ENCODE peak calls at places on chromosomes 1 and 21, in nine cellular contexts. L is SK-N-SH, Z is fibroblast of pulmonary artery, Q is PC-3, W is upper lobe of right lung, G is endodermal cell, K is uterus, U is transverse colon, X is A549. T is an unnamed sample.

GRCh38 chr1:113605099-113605498 is 154.2 kb downstream of the PHTF1 start:
- DNase-seq in W (no peak), U (no peak), K (no peak), Q (no peak), X (no peak), Z (no peak), L (no peak), G (no peak), T (no peak)

GRCh38 chr21:42534361-42534900 is 20.8 kb downstream of the SLC37A1 start:
- DNase-seq in L (peak; percentile 49), Z (no peak), Q (no peak), W (peak; percentile 67), X (no peak), U (peak; percentile 31), G (peak; percentile 40), K (no peak), T (no peak)

GRCh38 chr1:34188418-34188817 is 11.7 kb downstream of the C1orf94 start:
- DNase-seq in X (no peak), K (no peak), U (no peak), L (no peak), G (peak; percentile 89), Z (no peak), W (no peak), Q (no peak), T (no peak)

GRCh38 chr1:205396972-205397616 is 24.8 kb downstream of the LEMD1 start:
- DNase-seq in U (peak; percentile 19), K (no peak), G (peak; percentile 74), Q (peak; percentile 86), X (peak; percentile 61), W (no peak), Z (peak; percentile 72), L (peak; percentile 75), T (peak; percentile 51)

GRCh38 chr1:30768830-30769718 is 11.5 kb upstream of the LAPTM5 start:
- DNase-seq in K (no peak), Q (no peak), X (no peak), L (peak; percentile 75), U (no peak), Z (peak; percentile 20), W (no peak), G (no peak), T (no peak)

GRCh38 chr1:15993666-15994065 is 10.4 kb upstream of the SRARP start:
- DNase-seq in Z (no peak), L (no peak), W (no peak), Q (no peak), X (no peak), U (no peak), G (no peak), K (no peak), T (no peak)

GRCh38 chr1:154884868-154885706 is 15.0 kb upstream of the KCNN3 start:
- DNase-seq in Z (no peak), U (no peak), L (no peak), Q (no peak), X (no peak), G (peak; percentile 5), K (no peak), W (no peak), T (no peak)

GRCh38 chr1:247576514-247576913 is 11.6 kb upstream of the OR2G2 start:
- DNase-seq in X (no peak), L (peak; percentile 10), W (no peak), K (no peak), U (no peak), Q (peak; percentile 82), G (no peak), Z (peak; percentile 6), T (peak; percentile 12)

DNA sequence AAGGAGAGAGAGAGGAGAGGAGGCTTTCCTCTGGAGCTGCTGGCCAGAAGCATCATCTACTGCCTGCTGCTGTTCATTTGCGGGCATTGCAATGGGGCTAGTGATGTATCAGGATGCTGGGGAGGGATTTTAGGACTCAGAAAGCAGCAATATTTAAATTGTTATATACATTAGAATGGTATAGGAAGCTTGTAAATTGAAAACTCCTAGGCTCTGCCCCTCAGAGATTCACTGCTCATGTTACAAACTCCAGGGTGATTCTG is 141.9 kb downstream of the ZNF648 start:
- DNase-seq in K (no peak), U (no peak), W (no peak), Z (no peak), L (no peak), G (no peak), Q (no peak), X (no peak), T (no peak)
- TF ChIP-seq CTCF in K (no peak), U (no peak), W (no peak), Z (no peak), L (no peak), G (peak; percentile 81), Q (no peak), X (no peak), T (no peak)

GRCh38 chr1:8782001-8782620 is 35.3 kb downstream of the RERE start:
- DNase-seq in G (no peak), X (no peak), Q (no peak), W (no peak), K (no peak), Z (no peak), L (no peak), U (no peak), T (no peak)

GRCh38 chr1:8780405-8780804 is 37.0 kb downstream of the RERE start:
- DNase-seq in Z (no peak), L (no peak), W (no peak), X (no peak), G (no peak), Q (no peak), K (no peak), U (no peak), T (no peak)

GRCh38 chr1:8776104-8776503 is 41.3 kb downstream of the RERE start:
- DNase-seq in W (no peak), Z (no peak), K (no peak), Q (no peak), L (no peak), G (no peak), X (no peak), U (no peak), T (no peak)

GRCh38 chr1:8782955-8783354 is 34.5 kb downstream of the RERE start:
- DNase-seq in X (no peak), Q (no peak), U (no peak), Z (no peak), W (no peak), K (no peak), G (no peak), L (no peak), T (no peak)

DNA sequence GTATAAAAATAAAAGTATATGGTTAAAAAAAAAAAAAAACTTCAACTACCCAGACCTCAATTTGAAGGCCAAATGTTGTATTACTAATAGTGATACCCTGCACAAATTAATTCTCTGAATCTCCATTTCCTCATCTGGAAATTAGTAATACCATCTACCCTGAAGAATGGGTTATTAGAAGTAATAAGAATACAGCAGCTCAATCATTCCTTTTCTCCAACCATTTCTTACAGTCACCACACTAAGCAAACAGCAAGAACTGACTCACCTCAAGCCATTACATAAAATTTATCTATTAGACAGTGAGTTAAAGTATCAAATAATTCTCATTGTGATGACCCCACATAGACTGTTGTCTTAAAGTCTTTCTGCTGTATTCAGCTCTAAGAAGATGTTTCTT is 39.6 kb downstream of the RERE start:
- DNase-seq in Z (no peak), X (no peak), U (no peak), W (no peak), L (no peak), K (no peak), Q (peak; percentile 64), G (no peak), T (no peak)
- H3K4me3 ChIP-seq in Z (no peak overlapping the region), X (no peak overlapping the region), U (no peak overlapping the region), W (no peak overlapping the region), L (no peak overlapping the region), K (no peak overlapping the region), Q (no peak overlapping the region), G (no peak overlapping the region), T (no peak overlapping the region)

GRCh38 chr21:15735409-15735808 is 5.6 kb downstream of the USP25 start:
- DNase-seq in G (no peak), K (no peak), Z (no peak), L (no peak), U (no peak), W (no peak), Q (peak; percentile 8), X (no peak), T (no peak)
- TF ChIP-seq CTCF in G (peak; percentile 52), K (no peak), Z (no peak), L (no peak), U (no peak), W (no peak), Q (peak; percentile 9), X (no peak), T (peak; percentile 3)

GRCh38 chr1:91791103-91791502 is 94.8 kb downstream of the TGFBR3 start:
- DNase-seq in U (no peak), W (no peak), L (no peak), K (no peak), Z (no peak), X (no peak), G (peak; percentile 78), Q (no peak), T (peak; percentile 29)
- H3K4me3 ChIP-seq in U (no peak overlapping the region), W (no peak overlapping the region), L (no peak overlapping the region), K (no peak overlapping the region), Z (no peak overlapping the region), X (no peak overlapping the region), G (peak overlapping the region; percentile 42), Q (no peak overlapping the region), T (no peak overlapping the region)

GRCh38 chr21:45525153-45525909 is 16.9 kb downstream of the SLC19A1 start:
- DNase-seq in G (peak; percentile 33), U (peak; percentile 76), Q (no peak), L (no peak), K (no peak), X (no peak), W (peak; percentile 70), Z (no peak), T (no peak)
- TF ChIP-seq CTCF in G (no peak), U (no peak), Q (no peak), L (no peak), K (no peak), X (no peak), W (no peak), Z (no peak), T (no peak)

T was measured in Caco-2.